ENCODE peak calls at places on chromosomes 11 and 22, in nine cellular contexts. Q, R, Y, D, J, A, F, B and V are unnamed samples.

GRCh38 chr11:61160487-61161189 is 588 bp downstream of the VPS37C start:
- DNase-seq in Q (no peak), R (no peak), Y (no peak), D (no peak), J (no peak), A (no peak), F (no peak), B (no peak), V (no peak)

GRCh38 chr11:131195801-131196517 is 174.5 kb upstream of the NTM start:
- DNase-seq in Q (peak), R (no peak), Y (peak), D (no peak), J (peak), A (peak), F (peak), B (no peak), V (peak)

GRCh38 chr11:33721291-33721840 is 14.9 kb downstream of the CD59 start:
- DNase-seq in Q (no peak), R (no peak), Y (peak), D (no peak), J (no peak), A (no peak), F (no peak), B (no peak), V (no peak)

GRCh38 chr11:46364056-46364455 is 16.8 kb downstream of the DGKZ start:
- DNase-seq in Q (no peak), R (no peak), Y (no peak), D (no peak), J (no peak), A (no peak), F (no peak), B (no peak), V (no peak)

GRCh38 chr22:20424937-20425587 is 12.6 kb downstream of the SCARF2 start:
- DNase-seq in Q (no peak), R (peak), Y (no peak), D (no peak), J (no peak), A (no peak), F (peak), B (no peak), V (peak)

GRCh38 chr11:69587454-69588081 is 53.4 kb upstream of the CCND1 start:
- DNase-seq in Q (no peak), R (peak), Y (peak), D (peak), J (no peak), A (no peak), F (no peak), B (no peak), V (no peak)

GRCh38 chr11:2303627-2304155 is 1.9 kb downstream of the TSPAN32 start:
- DNase-seq in Q (no peak), R (no peak), Y (no peak), D (no peak), J (peak), A (peak), F (no peak), B (no peak), V (peak)

GRCh38 chr11:8739309-8739793 is 56.8 kb downstream of the RPL27A start:
- DNase-seq in Q (no peak), R (peak), Y (no peak), D (no peak), J (no peak), A (peak), F (no peak), B (no peak), V (no peak)

GRCh38 chr11:107493117-107493516 is 35.5 kb upstream of the CWF19L2 start:
- DNase-seq in Q (no peak), R (peak), Y (peak), D (no peak), J (no peak), A (no peak), F (no peak), B (no peak), V (no peak)

GRCh38 chr11:76151561-76152085 is 54.7 kb downstream of the WNT11 start:
- DNase-seq in Q (peak), R (no peak), Y (no peak), D (no peak), J (no peak), A (no peak), F (no peak), B (no peak), V (no peak)

GRCh38 chr11:76148207-76148606 is 58.1 kb downstream of the WNT11 start:
- DNase-seq in Q (peak), R (no peak), Y (no peak), D (no peak), J (no peak), A (no peak), F (no peak), B (no peak), V (no peak)

GRCh38 chr11:76148941-76149613 is 57.2 kb downstream of the WNT11 start:
- DNase-seq in Q (peak), R (no peak), Y (no peak), D (no peak), J (no peak), A (no peak), F (no peak), B (no peak), V (no peak)

GRCh38 chr11:76150141-76150540 is 56.2 kb downstream of the WNT11 start:
- DNase-seq in Q (no peak), R (no peak), Y (no peak), D (no peak), J (no peak), A (no peak), F (no peak), B (no peak), V (no peak)

DNA sequence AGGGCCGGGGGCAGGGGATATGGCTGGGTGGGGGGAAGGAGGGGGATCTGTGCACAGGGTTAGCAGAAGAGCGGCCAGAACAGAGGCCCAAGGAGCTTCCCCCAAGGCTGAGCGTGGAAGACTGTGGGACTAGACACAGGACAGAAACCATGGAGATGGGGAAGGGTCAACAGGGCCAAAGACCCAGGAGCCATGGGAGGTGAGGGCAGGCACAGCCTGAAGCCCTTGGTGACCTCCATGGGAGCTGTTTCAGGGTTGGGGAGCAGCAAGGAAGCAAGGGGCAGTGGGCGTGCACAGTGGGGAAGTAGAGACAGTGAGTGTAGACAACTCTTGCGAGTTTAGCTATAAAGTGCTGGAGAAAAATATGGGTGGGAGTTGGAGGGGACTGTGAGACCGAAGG is 56.6 kb downstream of the WNT11 start:
- DNase-seq in Q (no peak), R (no peak), Y (no peak), D (no peak), J (no peak), A (no peak), F (no peak), B (no peak), V (no peak)
- TF ChIP-seq POLR2A in Q (no peak), R (no peak), Y (no peak), D (no peak), J (no peak), A (no peak), F (no peak), B (no peak), V (no peak)

DNA sequence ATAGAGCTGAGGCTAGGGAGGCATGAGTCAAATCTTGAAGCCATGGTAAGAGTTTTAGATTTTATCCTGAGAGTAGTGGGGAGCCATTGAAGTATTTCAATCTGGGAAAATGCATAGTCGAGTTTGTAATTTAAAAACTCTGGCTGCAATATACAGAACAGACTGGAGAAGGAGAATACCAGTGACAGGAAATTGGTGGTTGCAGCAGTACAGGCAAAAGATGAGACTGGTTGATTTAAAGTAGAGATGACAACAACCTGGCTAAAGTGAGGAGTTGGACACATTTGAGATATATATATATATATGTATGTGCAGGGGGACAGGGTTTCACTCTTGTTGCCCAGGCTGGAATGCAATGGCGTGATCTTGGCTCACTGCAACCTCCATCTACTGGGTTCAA is 6.2 kb downstream of the HORMAD2 start:
- DNase-seq in Q (no peak), R (no peak), Y (no peak), D (no peak), J (no peak), A (no peak), F (no peak), B (no peak), V (no peak)
- TF ChIP-seq POLR2A in Q (no peak), R (no peak), Y (no peak), D (no peak), J (no peak), A (no peak), F (no peak), B (no peak), V (no peak)

GRCh38 chr22:37807410-37808293 is at the start of gene GCAT:
- DNase-seq in Q (peak), R (peak), Y (peak), D (peak), J (peak), A (peak), F (peak), B (peak), V (peak)

GRCh38 chr22:37811867-37812266 is 4.1 kb downstream of the GCAT start:
- DNase-seq in Q (no peak), R (no peak), Y (no peak), D (no peak), J (no peak), A (no peak), F (no peak), B (no peak), V (no peak)

GRCh38 chr22:37808294-37808657 is 542 bp downstream of the GCAT start:
- DNase-seq in Q (no peak), R (no peak), Y (peak), D (no peak), J (no peak), A (no peak), F (no peak), B (no peak), V (no peak)

GRCh38 chr22:37806409-37807338 is 1.1 kb upstream of the GCAT start:
- DNase-seq in Q (no peak), R (peak), Y (peak), D (no peak), J (peak), A (peak), F (peak), B (no peak), V (no peak)

GRCh38 chr22:37809672-37810333 is 2.1 kb downstream of the GCAT start:
- DNase-seq in Q (no peak), R (no peak), Y (no peak), D (no peak), J (no peak), A (peak), F (no peak), B (no peak), V (no peak)
- TF ChIP-seq POLR2A in Q (peak), R (no peak), Y (no peak), D (no peak), J (no peak), A (peak), F (no peak), B (no peak), V (no peak)

DNA sequence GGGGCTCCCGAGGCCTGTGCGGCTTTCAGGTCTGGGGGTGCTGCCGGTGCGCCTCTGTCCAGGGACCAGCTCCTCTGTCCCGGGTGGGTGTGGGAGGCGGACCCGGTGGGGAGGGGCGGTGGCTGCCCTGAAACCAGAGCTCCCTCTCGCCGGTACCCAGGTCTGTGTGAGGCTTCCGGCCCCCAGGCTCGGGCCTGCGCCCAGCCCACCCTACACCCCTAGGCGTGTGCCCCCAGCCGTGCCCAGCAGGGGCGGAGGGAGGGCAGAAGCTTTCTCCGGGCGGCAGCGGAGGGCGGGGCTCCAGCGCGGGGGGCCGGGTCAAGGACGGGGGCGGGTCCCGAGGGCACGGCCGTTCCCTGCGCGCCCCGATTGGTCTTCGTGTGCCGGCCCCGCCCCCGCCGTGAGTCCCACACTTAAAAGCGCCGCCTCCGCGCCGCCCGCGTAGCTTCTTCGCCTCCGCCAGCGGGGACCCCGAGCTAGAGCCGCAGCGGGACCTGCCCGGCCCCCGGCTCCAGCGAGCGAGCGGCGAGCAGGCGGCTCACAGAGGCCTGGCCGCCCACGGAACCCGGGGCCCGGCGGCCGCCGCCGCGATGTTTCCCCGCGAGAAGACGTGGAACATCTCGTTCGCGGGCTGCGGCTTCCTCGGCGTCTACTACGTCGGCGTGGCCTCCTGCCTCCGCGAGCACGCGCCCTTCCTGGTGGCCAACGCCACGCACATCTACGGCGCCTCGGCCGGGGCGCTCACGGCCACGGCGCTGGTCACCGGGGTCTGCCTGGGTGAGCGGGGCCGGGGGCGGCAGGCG is 616 bp downstream of the PNPLA2 start:
- DNase-seq in Q (peak), R (peak), Y (peak), D (no peak), J (peak), A (peak), F (peak), B (peak), V (peak)
- TF ChIP-seq POLR2A in Q (peak), R (peak), Y (peak), D (peak), J (peak), A (peak), F (peak), B (peak), V (peak)

GRCh38 chr22:50464451-50464850 is 10.4 kb downstream of the SBF1 start:
- DNase-seq in Q (no peak), R (no peak), Y (no peak), D (no peak), J (no peak), A (no peak), F (no peak), B (no peak), V (no peak)

GRCh38 chr22:50465066-50465465 is 9.8 kb downstream of the SBF1 start:
- DNase-seq in Q (no peak), R (no peak), Y (no peak), D (no peak), J (no peak), A (no peak), F (no peak), B (no peak), V (no peak)

GRCh38 chr22:50461979-50462540 is 12.8 kb downstream of the SBF1 start:
- DNase-seq in Q (no peak), R (no peak), Y (no peak), D (no peak), J (no peak), A (no peak), F (no peak), B (no peak), V (no peak)

GRCh38 chr22:50461536-50461935 is 13.3 kb downstream of the SBF1 start:
- DNase-seq in Q (no peak), R (no peak), Y (no peak), D (no peak), J (no peak), A (no peak), F (no peak), B (no peak), V (no peak)

GRCh38 chr22:50463188-50463900 is 11.5 kb downstream of the SBF1 start:
- DNase-seq in Q (no peak), R (no peak), Y (no peak), D (no peak), J (no peak), A (no peak), F (no peak), B (no peak), V (no peak)
- TF ChIP-seq POLR2A in Q (no peak), R (no peak), Y (no peak), D (no peak), J (no peak), A (no peak), F (no peak), B (no peak), V (no peak)

GRCh38 chr11:67138922-67139321 is 19.9 kb downstream of the KDM2A start:
- DNase-seq in Q (no peak), R (no peak), Y (no peak), D (no peak), J (no peak), A (no peak), F (no peak), B (no peak), V (no peak)

GRCh38 chr11:67136156-67136555 is 17.1 kb downstream of the KDM2A start:
- DNase-seq in Q (no peak), R (no peak), Y (peak), D (no peak), J (no peak), A (no peak), F (no peak), B (no peak), V (no peak)
- TF ChIP-seq POLR2A in Q (no peak), R (no peak), Y (no peak), D (no peak), J (no peak), A (no peak), F (no peak), B (no peak), V (no peak)